ENCODE peak calls at places on chromosomes 2 and 18, in seven cellular contexts. S is lung, E is Panc1, L is cardiac muscle cell, V is body of pancreas, P is K562, H is tibial artery. M is an unnamed sample.

GRCh38 chr2:223109341-223109740 is 57.4 kb downstream of the KCNE4 start:
- DNase-seq in V (no peak), H (no peak), P (no peak), L (no peak), S (no peak), E (no peak), M (no peak)

GRCh38 chr2:202883987-202884675 is 12.6 kb upstream of the ICA1L start:
- DNase-seq in V (no peak), E (no peak), S (no peak), P (peak; percentile 5), H (no peak), L (peak; percentile 29), M (no peak)

GRCh38 chr2:174124171-174124570 is 124.2 kb downstream of the OLA1 start:
- DNase-seq in S (no peak), H (no peak), E (no peak), P (no peak), V (no peak), L (no peak), M (no peak)

GRCh38 chr2:79585701-79586428 is 73.0 kb downstream of the CTNNA2 start:
- DNase-seq in E (peak; percentile 27), P (no peak), H (no peak), L (no peak), V (no peak), S (no peak), M (no peak)

GRCh38 chr18:79578396-79579260 is 101.0 kb upstream of the CTDP1 start:
- DNase-seq in S (no peak), H (no peak), E (no peak), V (peak; percentile 36), L (no peak), P (no peak), M (no peak)

GRCh38 chr18:8730080-8730827 is 24.9 kb downstream of the MTCL1 start:
- DNase-seq in P (peak; percentile 67), L (peak; percentile 96), E (no peak), H (no peak), V (peak; percentile 80), S (peak; percentile 68), M (peak; percentile 80)

GRCh38 chr2:2291500-2292260 is 39.4 kb downstream of the MYT1L start:
- DNase-seq in E (no peak), P (peak; percentile 8), H (no peak), L (no peak), V (peak; percentile 18), S (no peak), M (no peak)

GRCh38 chr18:24370120-24370519 is 27.5 kb downstream of the OSBPL1A start:
- DNase-seq in H (no peak), L (no peak), E (no peak), V (no peak), S (no peak), P (no peak), M (no peak)

GRCh38 chr2:101253013-101253712 is 477 bp downstream of the CNOT11 start:
- DNase-seq in P (no peak), V (peak; percentile 82), S (peak; percentile 67), L (peak; percentile 64), H (peak; percentile 60), E (no peak), M (peak; percentile 70)

GRCh38 chr2:100041385-100041784 is 101.0 kb downstream of the AFF3 start:
- DNase-seq in S (no peak), L (no peak), H (no peak), P (no peak), V (no peak), E (no peak), M (no peak)

GRCh38 chr2:190862591-190862991 is 18.0 kb upstream of the GLS start:
- DNase-seq in V (no peak), P (no peak), H (no peak), E (no peak), S (no peak), L (peak; percentile 59), M (peak; percentile 43)

GRCh38 chr18:65091737-65092329 is 659.0 kb upstream of the CDH7 start:
- DNase-seq in P (no peak), V (peak; percentile 11), H (no peak), E (peak; percentile 22), L (no peak), S (no peak), M (peak; percentile 33)

GRCh38 chr2:38835990-38836389 is 39.7 kb downstream of the DHX57 start:
- DNase-seq in E (no peak), P (no peak), H (no peak), S (no peak), V (no peak), L (no peak), M (no peak)

GRCh38 chr2:190635781-190636180 is 13.1 kb upstream of the NAB1 start:
- DNase-seq in P (no peak), S (no peak), H (no peak), L (no peak), V (no peak), E (no peak), M (no peak)

GRCh38 chr2:175855236-175855635 is 146.8 kb downstream of the LNPK start:
- DNase-seq in E (no peak), L (no peak), V (no peak), P (no peak), H (no peak), S (no peak), M (no peak)

GRCh38 chr18:56009451-56009850 is 421.5 kb upstream of the TCF4 start:
- DNase-seq in S (no peak), P (no peak), V (no peak), E (no peak), H (no peak), L (no peak), M (no peak)

GRCh38 chr18:35436076-35436649 is 59.0 kb upstream of the ZNF396 start:
- DNase-seq in S (no peak), E (no peak), H (no peak), P (no peak), V (no peak), L (no peak), M (no peak)

GRCh38 chr2:95345066-95345414 is 47.9 kb downstream of the KCNIP3 start:
- DNase-seq in V (no peak), P (peak; percentile 23), S (no peak), E (no peak), H (peak; percentile 18), L (no peak), M (no peak)

GRCh38 chr2:149575742-149576141 is 11.8 kb downstream of the MMADHC start:
- DNase-seq in V (no peak), H (no peak), L (no peak), P (no peak), S (no peak), E (no peak), M (no peak)

DNA sequence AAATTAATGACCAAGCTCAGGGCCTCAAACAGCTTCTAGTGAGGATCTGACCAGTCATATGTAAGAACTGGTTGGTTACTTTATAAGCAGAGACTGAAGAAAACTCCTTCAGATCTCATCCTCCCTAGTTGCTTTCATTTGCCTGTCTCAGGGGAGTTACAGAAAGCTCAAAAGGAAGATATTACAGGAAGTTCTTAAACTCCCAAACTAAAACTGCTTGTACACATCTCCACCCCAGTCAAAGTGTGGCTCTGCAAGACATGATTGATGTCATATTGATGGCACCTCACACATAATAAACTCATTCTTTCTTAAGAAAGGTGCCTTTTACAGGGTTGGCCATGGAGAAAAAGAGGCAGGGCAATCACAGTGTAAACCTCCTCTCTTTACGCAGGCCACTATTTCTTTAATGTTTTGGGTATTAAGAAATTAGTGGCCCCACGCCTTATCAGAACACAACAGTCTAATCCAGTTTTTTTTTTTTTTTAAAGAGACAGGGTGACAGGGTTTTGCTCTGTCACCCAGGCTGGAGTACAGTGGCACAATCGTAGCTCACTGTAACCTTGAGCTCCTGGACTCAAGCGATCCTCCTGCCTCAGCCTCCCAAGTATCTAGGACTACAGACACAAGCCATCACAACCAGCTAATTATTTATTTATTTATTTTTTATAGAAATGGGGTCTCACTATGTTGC is 62.6 kb upstream of the STK17B start:
- DNase-seq in V (no peak), H (no peak), E (no peak), S (no peak), P (no peak), L (no peak), M (peak; percentile 35)
- H3K4me3 ChIP-seq in V (no peak overlapping the region), H (no peak overlapping the region), E (no peak overlapping the region), S (no peak overlapping the region), P (no peak overlapping the region), L (no peak overlapping the region), M (no peak overlapping the region)

DNA sequence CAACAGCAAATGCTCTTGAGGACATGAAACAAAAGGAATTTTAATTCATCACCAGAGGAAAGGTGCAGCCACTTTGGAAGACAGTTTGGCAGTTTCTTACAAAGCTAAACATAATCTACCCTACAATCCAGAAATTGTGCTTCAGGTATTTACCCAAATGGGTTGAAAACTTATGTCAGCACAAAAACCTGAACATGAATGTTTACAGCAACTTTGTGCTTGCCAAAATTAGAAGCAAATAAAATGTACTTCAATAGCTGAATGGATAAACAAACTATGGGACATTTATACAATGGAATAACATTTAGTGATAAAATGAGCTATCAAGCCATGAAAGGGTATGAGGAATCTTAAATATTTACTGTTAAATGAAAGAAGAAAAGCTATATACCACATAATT is 6.9 kb upstream of the MAP2 start:
- DNase-seq in P (no peak), E (no peak), H (no peak), V (no peak), S (no peak), L (no peak), M (no peak)
- H3K27ac ChIP-seq in P (no peak overlapping the region), E (no peak overlapping the region), H (no peak overlapping the region), V (no peak overlapping the region), S (no peak overlapping the region), L (no peak overlapping the region), M (no peak overlapping the region)

GRCh38 chr2:169693344-169693743 is 861 bp downstream of the CFAP210 start:
- DNase-seq in V (no peak), H (no peak), S (no peak), E (no peak), L (no peak), P (no peak), M (peak; percentile 29)
- H3K4me3 ChIP-seq in V (no peak overlapping the region), H (no peak overlapping the region), S (no peak overlapping the region), E (peak overlapping the region; percentile 89), L (peak overlapping the region; percentile 65), P (peak overlapping the region; percentile 76), M (no peak overlapping the region)

DNA sequence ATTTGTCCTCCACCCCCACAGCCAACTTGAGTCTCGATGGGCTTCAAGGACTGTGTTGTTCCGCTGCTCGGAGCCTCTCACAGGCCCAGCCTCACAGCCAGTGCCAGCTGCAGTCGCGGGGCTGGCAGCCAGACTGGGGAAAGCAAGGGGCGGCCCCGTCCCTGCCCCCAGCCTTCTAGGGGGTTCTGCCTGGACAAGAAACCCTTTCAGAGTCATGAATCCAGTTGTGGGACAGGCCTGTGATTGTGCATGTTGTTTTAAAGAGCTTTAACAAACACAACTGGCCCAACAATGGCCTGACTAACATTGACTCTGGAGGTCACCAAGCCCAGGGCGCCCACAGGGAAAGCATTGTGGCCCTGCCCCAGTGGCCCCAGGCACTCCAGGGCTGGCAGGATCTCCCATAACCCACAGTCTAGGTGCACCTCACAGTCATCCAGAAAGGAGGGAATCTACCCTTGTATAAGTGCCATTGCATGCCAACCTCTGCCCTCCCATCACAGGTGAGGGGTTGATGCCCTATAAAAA is 71.7 kb upstream of the DAPL1 start:
- DNase-seq in E (no peak), P (no peak), S (no peak), L (no peak), V (no peak), H (no peak), M (no peak)
- H3K27ac ChIP-seq in E (no peak overlapping the region), P (no peak overlapping the region), S (peak overlapping the region; percentile 44), L (no peak overlapping the region), V (no peak overlapping the region), H (no peak overlapping the region), M (no peak overlapping the region)